ENCODE peak calls at places on chromosomes 12 and 14, in six cellular contexts. One of them, this sample, is unnamed.

GRCh38 chr12:288687-289086 is 26.1 kb upstream of the SLC6A13 start:
- DNase-seq in uterus: no peak
- DNase-seq in A549: peak
- DNase-seq in HepG2: no peak
- DNase-seq in lower leg skin: no peak
- DNase-seq in GM12878: no peak
- DNase-seq in this sample: no peak

GRCh38 chr12:103475073-103475472 is 20.7 kb downstream of the C12orf42 start:
- DNase-seq in uterus: no peak
- DNase-seq in A549: no peak
- DNase-seq in HepG2: peak
- DNase-seq in lower leg skin: no peak
- DNase-seq in GM12878: no peak
- DNase-seq in this sample: no peak

GRCh38 chr12:123743002-123743401 is 19.1 kb upstream of the DNAH10 start:
- DNase-seq in uterus: no peak
- DNase-seq in A549: no peak
- DNase-seq in HepG2: no peak
- DNase-seq in lower leg skin: peak
- DNase-seq in GM12878: no peak
- DNase-seq in this sample: no peak

GRCh38 chr14:68365228-68365627 is 427.6 kb downstream of the ZFP36L1 start:
- DNase-seq in uterus: no peak
- DNase-seq in A549: peak
- DNase-seq in HepG2: no peak
- DNase-seq in lower leg skin: no peak
- DNase-seq in GM12878: no peak
- DNase-seq in this sample: no peak

GRCh38 chr12:17579148-17580026 is 510.6 kb downstream of the RERGL start:
- DNase-seq in uterus: no peak
- DNase-seq in A549: peak
- DNase-seq in HepG2: no peak
- DNase-seq in lower leg skin: no peak
- DNase-seq in GM12878: no peak
- DNase-seq in this sample: no peak

GRCh38 chr14:74616507-74616906 is 4.5 kb upstream of the LTBP2 start:
- DNase-seq in uterus: no peak
- DNase-seq in A549: peak
- DNase-seq in HepG2: no peak
- DNase-seq in lower leg skin: no peak
- DNase-seq in GM12878: no peak
- DNase-seq in this sample: no peak

GRCh38 chr14:69363055-69363454 is 35.0 kb downstream of the ERH start:
- DNase-seq in uterus: no peak
- DNase-seq in A549: peak
- DNase-seq in HepG2: peak
- DNase-seq in lower leg skin: no peak
- DNase-seq in GM12878: no peak
- DNase-seq in this sample: no peak

GRCh38 chr14:38752750-38753149 is 350.3 kb downstream of the SEC23A start:
- DNase-seq in uterus: no peak
- DNase-seq in A549: peak
- DNase-seq in HepG2: no peak
- DNase-seq in lower leg skin: no peak
- DNase-seq in GM12878: no peak
- DNase-seq in this sample: no peak

GRCh38 chr12:46260153-46260912 is 8.5 kb downstream of the SLC38A1 start:
- DNase-seq in uterus: no peak
- DNase-seq in A549: no peak
- DNase-seq in HepG2: no peak
- DNase-seq in lower leg skin: no peak
- DNase-seq in GM12878: no peak
- DNase-seq in this sample: no peak

GRCh38 chr12:120096671-120097202 is 19.8 kb downstream of the RAB35 start:
- DNase-seq in uterus: no peak
- DNase-seq in A549: no peak
- DNase-seq in HepG2: no peak
- DNase-seq in lower leg skin: no peak
- DNase-seq in GM12878: no peak
- DNase-seq in this sample: no peak

GRCh38 chr14:88625671-88626070 is 62.8 kb downstream of the ZC3H14 start:
- DNase-seq in uterus: no peak
- DNase-seq in A549: no peak
- DNase-seq in HepG2: no peak
- DNase-seq in lower leg skin: no peak
- DNase-seq in GM12878: no peak
- DNase-seq in this sample: no peak

DNA sequence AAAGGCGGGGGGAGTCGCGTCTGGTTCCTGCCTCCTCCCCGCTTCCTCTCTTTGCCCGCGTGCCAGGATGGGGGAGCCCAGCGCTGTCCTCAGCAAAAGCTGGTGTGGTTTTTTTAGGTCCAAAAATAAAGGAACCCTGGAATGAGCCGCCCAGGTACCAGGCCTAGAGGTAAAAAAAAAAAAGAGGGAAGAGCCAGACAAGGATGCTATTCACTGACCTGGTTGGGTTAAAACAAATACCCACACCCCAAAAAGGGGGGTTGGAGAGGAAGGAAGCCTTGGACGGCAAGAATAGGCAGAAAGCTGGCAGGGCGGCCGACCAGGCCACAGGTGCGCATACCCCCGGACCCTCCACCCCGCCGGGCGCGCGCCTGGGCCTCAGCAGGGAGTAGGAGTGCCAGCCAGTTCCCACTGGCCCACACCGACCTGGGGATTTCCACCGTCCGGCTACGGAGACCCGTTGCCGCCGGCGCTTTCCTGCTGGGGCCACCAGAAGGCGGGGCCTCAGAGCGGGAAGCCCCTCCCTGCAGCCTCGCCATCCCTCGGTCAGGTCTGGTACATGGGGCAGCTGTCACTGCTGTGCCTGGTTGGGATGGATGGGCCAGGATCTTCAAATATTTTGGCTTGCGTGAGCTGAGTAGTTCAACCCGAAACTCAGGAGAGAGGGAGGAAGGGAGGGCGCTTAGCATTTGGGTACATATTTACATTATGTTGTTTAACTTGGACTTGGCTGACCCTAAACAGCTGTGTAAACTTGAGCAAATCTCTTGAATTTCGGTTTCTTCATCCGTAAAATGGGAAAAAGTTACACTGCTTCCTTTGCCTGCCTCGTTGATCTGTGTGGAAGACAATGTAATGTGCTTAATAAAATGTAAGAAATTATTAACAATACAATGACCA is 5.4 kb upstream of the IRF2BPL start:
- DNase-seq in uterus: peak
- DNase-seq in A549: peak
- DNase-seq in HepG2: peak
- DNase-seq in lower leg skin: peak
- DNase-seq in GM12878: peak
- DNase-seq in this sample: peak
- TF ChIP-seq POLR2A in uterus: no peak
- TF ChIP-seq POLR2A in A549: peak
- TF ChIP-seq POLR2A in HepG2: no peak
- TF ChIP-seq POLR2A in lower leg skin: peak
- TF ChIP-seq POLR2A in GM12878: peak
- TF ChIP-seq POLR2A in this sample: peak

GRCh38 chr14:55128386-55129085 is 516 bp upstream of the LGALS3 start:
- DNase-seq in uterus: no peak
- DNase-seq in A549: no peak
- DNase-seq in HepG2: no peak
- DNase-seq in lower leg skin: no peak
- DNase-seq in GM12878: no peak
- DNase-seq in this sample: no peak
- TF ChIP-seq POLR2A in uterus: no peak
- TF ChIP-seq POLR2A in A549: no peak
- TF ChIP-seq POLR2A in HepG2: no peak
- TF ChIP-seq POLR2A in lower leg skin: no peak
- TF ChIP-seq POLR2A in GM12878: no peak
- TF ChIP-seq POLR2A in this sample: no peak

GRCh38 chr14:93978735-93979134 is 2.4 kb upstream of the ASB2 start:
- DNase-seq in uterus: no peak
- DNase-seq in A549: no peak
- DNase-seq in HepG2: no peak
- DNase-seq in lower leg skin: no peak
- DNase-seq in GM12878: no peak
- DNase-seq in this sample: no peak
- TF ChIP-seq POLR2A in uterus: no peak
- TF ChIP-seq POLR2A in A549: no peak
- TF ChIP-seq POLR2A in HepG2: no peak
- TF ChIP-seq POLR2A in lower leg skin: no peak
- TF ChIP-seq POLR2A in GM12878: no peak
- TF ChIP-seq POLR2A in this sample: no peak

GRCh38 chr14:101963611-101964296 is 619 bp upstream of the DYNC1H1 start:
- DNase-seq in uterus: peak
- DNase-seq in A549: no peak
- DNase-seq in HepG2: no peak
- DNase-seq in lower leg skin: peak
- DNase-seq in GM12878: no peak
- DNase-seq in this sample: no peak

GRCh38 chr14:101965796-101966718 is 1.7 kb downstream of the DYNC1H1 start:
- DNase-seq in uterus: no peak
- DNase-seq in A549: peak
- DNase-seq in HepG2: no peak
- DNase-seq in lower leg skin: peak
- DNase-seq in GM12878: no peak
- DNase-seq in this sample: no peak

GRCh38 chr14:101966742-101967141 is 2.4 kb downstream of the DYNC1H1 start:
- DNase-seq in uterus: no peak
- DNase-seq in A549: no peak
- DNase-seq in HepG2: no peak
- DNase-seq in lower leg skin: no peak
- DNase-seq in GM12878: no peak
- DNase-seq in this sample: no peak

GRCh38 chr14:101964297-101965144 is at the start of gene DYNC1H1:
- DNase-seq in uterus: peak
- DNase-seq in A549: peak
- DNase-seq in HepG2: peak
- DNase-seq in lower leg skin: peak
- DNase-seq in GM12878: peak
- DNase-seq in this sample: peak

GRCh38 chr14:101965145-101965531 is 765 bp downstream of the DYNC1H1 start:
- DNase-seq in uterus: peak
- DNase-seq in A549: peak
- DNase-seq in HepG2: peak
- DNase-seq in lower leg skin: peak
- DNase-seq in GM12878: no peak
- DNase-seq in this sample: peak
- TF ChIP-seq POLR2A in uterus: no peak
- TF ChIP-seq POLR2A in A549: no peak
- TF ChIP-seq POLR2A in HepG2: no peak
- TF ChIP-seq POLR2A in lower leg skin: no peak
- TF ChIP-seq POLR2A in GM12878: no peak
- TF ChIP-seq POLR2A in this sample: no peak

GRCh38 chr12:42798811-42799438 is 209.4 kb upstream of the PRICKLE1 start:
- DNase-seq in uterus: no peak
- DNase-seq in A549: no peak
- DNase-seq in HepG2: no peak
- DNase-seq in lower leg skin: no peak
- DNase-seq in GM12878: no peak
- DNase-seq in this sample: no peak
- TF ChIP-seq POLR2A in uterus: no peak
- TF ChIP-seq POLR2A in A549: no peak
- TF ChIP-seq POLR2A in HepG2: no peak
- TF ChIP-seq POLR2A in lower leg skin: no peak
- TF ChIP-seq POLR2A in GM12878: no peak
- TF ChIP-seq POLR2A in this sample: no peak

GRCh38 chr12:110050927-110051326 is 2.6 kb upstream of the C12orf76 start:
- DNase-seq in uterus: no peak
- DNase-seq in A549: no peak
- DNase-seq in HepG2: no peak
- DNase-seq in lower leg skin: no peak
- DNase-seq in GM12878: no peak
- DNase-seq in this sample: no peak

GRCh38 chr12:110046451-110047187 is 1.7 kb downstream of the C12orf76 start:
- DNase-seq in uterus: no peak
- DNase-seq in A549: no peak
- DNase-seq in HepG2: peak
- DNase-seq in lower leg skin: no peak
- DNase-seq in GM12878: no peak
- DNase-seq in this sample: no peak

GRCh38 chr12:110047297-110047940 is 903 bp downstream of the C12orf76 start:
- DNase-seq in uterus: no peak
- DNase-seq in A549: no peak
- DNase-seq in HepG2: no peak
- DNase-seq in lower leg skin: no peak
- DNase-seq in GM12878: no peak
- DNase-seq in this sample: no peak

DNA sequence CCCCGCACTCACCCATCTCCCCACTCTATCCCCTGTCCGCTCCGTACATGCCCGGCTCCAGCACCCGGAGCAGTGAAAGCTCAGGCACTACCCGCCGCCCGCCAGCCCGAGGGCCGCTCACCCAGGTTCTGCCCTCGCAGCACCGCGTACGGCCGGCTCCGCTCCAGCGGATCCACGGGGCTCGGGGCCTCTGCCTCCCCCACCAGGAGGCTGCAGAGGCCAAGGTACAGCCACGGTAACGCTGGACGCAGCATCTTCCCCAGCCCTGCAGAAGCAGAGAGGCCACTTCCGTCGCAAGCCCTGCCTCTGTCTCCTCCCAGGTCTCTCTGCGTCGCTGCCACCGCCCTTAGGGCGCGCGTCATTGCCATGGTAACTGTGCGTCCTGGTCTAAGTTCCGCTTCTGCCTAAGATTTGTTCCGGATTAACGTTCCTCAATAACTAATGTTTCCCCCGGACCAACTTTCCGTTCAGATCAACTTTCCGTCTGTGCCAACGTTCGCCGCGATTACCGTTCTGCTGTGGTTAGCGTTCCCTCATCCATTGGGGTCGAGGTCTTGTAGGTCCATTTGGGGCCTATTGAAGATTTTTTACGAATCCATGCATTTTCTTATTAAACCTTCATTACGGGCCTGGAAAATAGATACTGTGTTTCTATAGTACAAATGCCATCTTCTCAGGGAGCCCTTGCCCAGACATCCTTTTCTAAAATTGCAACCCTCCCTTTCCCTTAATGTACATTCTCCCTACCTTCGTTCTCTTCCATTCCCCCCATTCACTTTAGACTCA is at the start of gene C12orf76:
- DNase-seq in uterus: peak
- DNase-seq in A549: peak
- DNase-seq in HepG2: peak
- DNase-seq in lower leg skin: peak
- DNase-seq in GM12878: peak
- DNase-seq in this sample: peak
- TF ChIP-seq POLR2A in uterus: no peak
- TF ChIP-seq POLR2A in A549: peak
- TF ChIP-seq POLR2A in HepG2: peak
- TF ChIP-seq POLR2A in lower leg skin: no peak
- TF ChIP-seq POLR2A in GM12878: peak
- TF ChIP-seq POLR2A in this sample: peak

This sample was measured in GM12892.